ENCODE peak calls at places on chromosome 17, in nine cellular contexts. H, A, M, V, B, O, X, D and T are unnamed samples.

GRCh38 chr17:32445075-32445427 is 741 bp downstream of the PSMD11 start:
- DNase-seq in X (peak; percentile 90), V (no peak), D (peak; percentile 47), M (no peak), B (peak; percentile 70), O (no peak), H (peak; percentile 48), A (peak; percentile 55), T (no peak)

GRCh38 chr17:36846410-36847292 is 90.6 kb upstream of the LHX1 start:
- DNase-seq in V (no peak), X (no peak), H (no peak), D (no peak), B (no peak), O (no peak), M (no peak), A (no peak), T (no peak)

GRCh38 chr17:731943-732787 is at the start of gene TLCD3A:
- DNase-seq in H (peak; percentile 86), B (peak; percentile 88), M (no peak), A (peak; percentile 71), V (peak; percentile 19), X (peak; percentile 80), D (peak; percentile 55), O (peak; percentile 95), T (peak; percentile 33)

GRCh38 chr17:57766307-57766943 is 21.3 kb upstream of the CCDC182 start:
- DNase-seq in A (no peak), D (peak; percentile 89), V (no peak), H (no peak), O (no peak), M (no peak), B (no peak), X (no peak), T (no peak)

GRCh38 chr17:45440161-45440859 is 7.6 kb upstream of the ARHGAP27 start:
- DNase-seq in A (peak; percentile 48), H (no peak), V (peak; percentile 63), B (peak; percentile 60), M (no peak), O (no peak), D (peak; percentile 84), X (peak; percentile 28), T (peak; percentile 35)

GRCh38 chr17:76004750-76005262 is 4.2 kb downstream of the CDK3 start:
- DNase-seq in H (no peak), A (no peak), V (no peak), M (no peak), D (no peak), O (peak; percentile 45), X (no peak), B (no peak), T (no peak)

GRCh38 chr17:21680366-21680765 is 12.0 kb upstream of the KCNJ18 start:
- DNase-seq in O (no peak), B (no peak), M (no peak), D (no peak), V (no peak), A (no peak), X (no peak), H (no peak), T (no peak)

GRCh38 chr17:15343749-15344148 is 2.4 kb upstream of the TEKT3 start:
- DNase-seq in V (no peak), O (no peak), B (peak; percentile 61), D (peak; percentile 42), X (peak; percentile 86), A (no peak), M (no peak), H (no peak), T (no peak)

GRCh38 chr17:31318298-31319190 is 2.9 kb downstream of the EVI2A start:
- DNase-seq in M (no peak), V (peak; percentile 66), B (no peak), O (no peak), A (peak; percentile 29), D (no peak), X (peak; percentile 45), H (peak; percentile 18), T (peak; percentile 87)

GRCh38 chr17:163514-164103 is 17.8 kb downstream of the DOC2B start:
- DNase-seq in D (peak; percentile 34), A (peak; percentile 65), M (no peak), O (no peak), B (no peak), X (peak; percentile 14), H (peak; percentile 53), V (peak; percentile 42), T (no peak)

GRCh38 chr17:4901648-4902344 is 1.1 kb downstream of the CHRNE start:
- DNase-seq in D (no peak), M (no peak), V (no peak), B (no peak), O (peak; percentile 76), X (no peak), A (no peak), H (no peak), T (no peak)

GRCh38 chr17:3687949-3688614 is 7.9 kb downstream of the P2RX5 start:
- DNase-seq in H (peak; percentile 47), V (peak; percentile 3), O (peak; percentile 27), D (no peak), A (peak; percentile 65), M (no peak), B (no peak), X (peak; percentile 39), T (peak; percentile 71)

GRCh38 chr17:10127819-10128375 is 70.5 kb downstream of the GAS7 start:
- DNase-seq in X (peak; percentile 98), B (peak; percentile 88), V (no peak), A (peak; percentile 19), H (peak; percentile 73), D (no peak), M (no peak), O (no peak), T (no peak)

GRCh38 chr17:17025621-17026020 is 16.6 kb upstream of the MPRIP start:
- DNase-seq in O (no peak), B (no peak), H (no peak), X (no peak), D (no peak), V (no peak), A (no peak), M (no peak), T (no peak)

GRCh38 chr17:62965149-62965648 is 836 bp upstream of the TANC2 start:
- DNase-seq in A (peak; percentile 18), H (no peak), B (no peak), D (no peak), X (no peak), O (no peak), M (no peak), V (no peak), T (no peak)
- H3K4me3 ChIP-seq in A (peak overlapping the region; percentile 54), H (peak overlapping the region; percentile 57), B (peak overlapping the region; percentile 54), D (peak overlapping the region; percentile 64), X (peak overlapping the region; percentile 74), O (peak overlapping the region; percentile 90), M (no peak overlapping the region), V (peak overlapping the region; percentile 68), T (peak overlapping the region; percentile 70)

GRCh38 chr17:40173091-40173777 is 4.0 kb upstream of the RAPGEFL1 start:
- DNase-seq in A (no peak), D (no peak), V (no peak), M (no peak), X (no peak), H (no peak), B (no peak), O (no peak), T (no peak)
- TF ChIP-seq EZH2phosphoT487 in A (no peak), D (no peak), V (no peak), M (no peak), X (no peak), H (no peak), B (no peak), O (no peak), T (no peak)

GRCh38 chr17:35214631-35215273 is 20.6 kb upstream of the SLC35G3 start:
- DNase-seq in V (no peak), D (no peak), M (no peak), B (no peak), O (no peak), X (no peak), H (no peak), A (no peak), T (no peak)
- H3K4me1 ChIP-seq in V (peaks cover 10% of the 10 kb centered on the region), D (no peaks in the 10 kb centered on the region), M (no peaks in the 10 kb centered on the region), B (no peaks in the 10 kb centered on the region), O (no peaks in the 10 kb centered on the region), X (no peaks in the 10 kb centered on the region), H (no peaks in the 10 kb centered on the region), A (no peaks in the 10 kb centered on the region), T (no peaks in the 10 kb centered on the region)

GRCh38 chr17:18993876-18994275 is 10.7 kb downstream of the FAM83G start:
- DNase-seq in A (no peak), B (no peak), O (no peak), H (no peak), M (no peak), V (no peak), D (no peak), X (no peak), T (no peak)
- H3K4me3 ChIP-seq in A (no peak overlapping the region), B (no peak overlapping the region), O (no peak overlapping the region), H (no peak overlapping the region), M (no peak overlapping the region), V (no peak overlapping the region), D (no peak overlapping the region), X (no peak overlapping the region), T (no peak overlapping the region)

GRCh38 chr17:27888945-27889344 is 4.2 kb downstream of the LYRM9 start:
- DNase-seq in B (peak; percentile 24), D (no peak), M (no peak), V (no peak), O (no peak), A (peak; percentile 91), H (peak; percentile 85), X (no peak), T (no peak)
- TF ChIP-seq EZH2phosphoT487 in B (no peak), D (no peak), M (no peak), V (no peak), O (no peak), A (no peak), H (no peak), X (no peak), T (no peak)